ENCODE peak calls at places on chromosome 22, in ten cellular contexts. B is dermis microvascular lymphatic vessel endothelial cell; K is adipocyte; G is fibroblast of mammary gland; Y is EL; D is activated T-cell treated with anti-CD3 and anti-CD28 coated beads, Interleukin-2, amount 50 U/mL, for 72 hours; M is mucosa of gallbladder; L is adrenal gland; T is dorsolateral prefrontal cortex; U is HTR-8/SVneo. F is an unnamed sample.
A peak's percentile ranks its signal among the peaks of the same experiment; 100 is the strongest.

GRCh38 chr22:21055880-21056319 is 10.2 kb downstream of the LRRC74B start:
- DNase-seq in B (no peak), K (no peak), G (no peak), Y (no peak), D (no peak), M (no peak), L (no peak), T (no peak), U (no peak), F (no peak)

GRCh38 chr22:18985761-18986160 is 49.7 kb upstream of the PRODH start:
- DNase-seq in B (no peak), K (no peak), G (no peak), Y (no peak), D (no peak), M (no peak), L (no peak), T (no peak), U (no peak), F (no peak)

GRCh38 chr22:21972293-21972779 is 10.3 kb downstream of the TOP3B start:
- DNase-seq in B (peak; percentile 18), K (peak; percentile 57), G (peak; percentile 35), Y (peak; percentile 23), D (peak; percentile 63), M (peak; percentile 32), L (no peak), T (no peak), U (peak; percentile 32), F (peak; percentile 11)

GRCh38 chr22:22087854-22088657 is 105.5 kb upstream of the TOP3B start:
- DNase-seq in B (no peak), K (no peak), G (no peak), Y (no peak), D (no peak), M (peak; percentile 59), L (no peak), T (no peak), U (no peak), F (no peak)

GRCh38 chr22:20131856-20132685 is 467 bp downstream of the ZDHHC8 start:
- DNase-seq in B (no peak), K (peak; percentile 72), G (peak; percentile 38), Y (no peak), D (peak; percentile 38), M (no peak), L (peak; percentile 41), T (no peak), U (no peak), F (peak; percentile 30)

GRCh38 chr22:36383110-36383581 is 4.6 kb downstream of the MYH9 start:
- DNase-seq in B (no peak), K (peak; percentile 55), G (peak; percentile 94), Y (peak; percentile 90), D (peak; percentile 85), M (peak; percentile 65), L (peak; percentile 32), T (no peak), U (no peak), F (peak; percentile 94)

GRCh38 chr22:37260939-37261338 is 16.9 kb upstream of the RAC2 start:
- DNase-seq in B (no peak), K (peak; percentile 81), G (peak; percentile 51), Y (peak; percentile 64), D (peak; percentile 66), M (peak; percentile 53), L (peak; percentile 61), T (no peak), U (peak; percentile 56), F (peak; percentile 58)

GRCh38 chr22:24893341-24894070 is 53.0 kb downstream of the LHFPL7 start:
- DNase-seq in B (no peak), K (no peak), G (no peak), Y (no peak), D (no peak), M (no peak), L (peak; percentile 13), T (no peak), U (no peak), F (peak; percentile 3)

GRCh38 chr22:43828711-43829447 is 16.8 kb upstream of the EFCAB6 start:
- DNase-seq in B (no peak), K (no peak), G (peak; percentile 87), Y (no peak), D (no peak), M (no peak), L (no peak), T (no peak), U (no peak), F (peak; percentile 67)

GRCh38 chr22:35627267-35628041 is 10.3 kb upstream of the MB start:
- DNase-seq in B (peak; percentile 63), K (peak; percentile 91), G (peak; percentile 93), Y (peak; percentile 97), D (peak; percentile 63), M (peak; percentile 84), L (peak; percentile 90), T (peak; percentile 72), U (peak; percentile 67), F (peak; percentile 94)

GRCh38 chr22:44746836-44747519 is 5.4 kb upstream of the ARHGAP8 start:
- DNase-seq in B (no peak), K (no peak), G (no peak), Y (no peak), D (no peak), M (no peak), L (peak; percentile 65), T (no peak), U (no peak), F (peak; percentile 68)

GRCh38 chr22:42076764-42077485 is 2.6 kb upstream of the SMDT1 start:
- DNase-seq in B (no peak), K (no peak), G (no peak), Y (no peak), D (no peak), M (no peak), L (no peak), T (no peak), U (no peak), F (no peak)

GRCh38 chr22:27809226-27809625 is 7.7 kb upstream of the MN1 start:
- DNase-seq in B (no peak), K (no peak), G (no peak), Y (no peak), D (no peak), M (no peak), L (no peak), T (no peak), U (no peak), F (no peak)

GRCh38 chr22:41383085-41383484 is 1.3 kb downstream of the TEF start:
- DNase-seq in B (no peak), K (no peak), G (no peak), Y (no peak), D (no peak), M (no peak), L (no peak), T (no peak), U (no peak), F (no peak)

GRCh38 chr22:21707677-21708076 is 27.9 kb downstream of the YPEL1 start:
- DNase-seq in B (no peak), K (peak; percentile 3), G (no peak), Y (no peak), D (no peak), M (no peak), L (no peak), T (no peak), U (no peak), F (peak; percentile 84)

GRCh38 chr22:37601540-37602442 is 6.8 kb upstream of the GGA1 start:
- DNase-seq in B (no peak), K (peak; percentile 29), G (peak; percentile 66), Y (peak; percentile 69), D (no peak), M (peak; percentile 83), L (peak; percentile 39), T (no peak), U (peak; percentile 24), F (peak; percentile 55)

GRCh38 chr22:49348631-49349030 is 479.0 kb downstream of the BRD1 start:
- DNase-seq in B (no peak), K (no peak), G (no peak), Y (no peak), D (no peak), M (no peak), L (no peak), T (peak; percentile 9), U (no peak), F (no peak)

GRCh38 chr22:30469165-30469564 is 2.7 kb downstream of the SEC14L3 start:
- DNase-seq in B (no peak), K (no peak), G (no peak), Y (no peak), D (no peak), M (no peak), L (no peak), T (no peak), U (no peak), F (no peak)

GRCh38 chr22:20558534-20558933 is 51.1 kb downstream of the MED15 start:
- DNase-seq in B (no peak), K (no peak), G (no peak), Y (no peak), D (no peak), M (no peak), L (no peak), T (peak; percentile 17), U (no peak), F (no peak)

GRCh38 chr22:42344391-42344861 is 74.0 kb upstream of the TCF20 start:
- DNase-seq in B (no peak), K (no peak), G (no peak), Y (peak; percentile 26), D (no peak), M (peak; percentile 23), L (no peak), T (peak; percentile 93), U (no peak), F (no peak)

GRCh38 chr22:46963672-46964545 is 201.5 kb downstream of the TBC1D22A start:
- DNase-seq in B (no peak), K (no peak), G (no peak), Y (no peak), D (no peak), M (no peak), L (no peak), T (no peak), U (no peak), F (no peak)

GRCh38 chr22:47446331-47446730 is 683.9 kb downstream of the TBC1D22A start:
- DNase-seq in B (no peak), K (no peak), G (no peak), Y (no peak), D (no peak), M (no peak), L (no peak), T (no peak), U (no peak), F (no peak)

GRCh38 chr22:30865656-30866055 is 102.9 kb downstream of the MORC2 start:
- DNase-seq in B (no peak), K (no peak), G (no peak), Y (no peak), D (no peak), M (no peak), L (no peak), T (peak; percentile 26), U (no peak), F (no peak)

GRCh38 chr22:45090364-45090960 is 73.3 kb upstream of the NUP50 start:
- DNase-seq in B (no peak), K (peak; percentile 49), G (no peak), Y (no peak), D (no peak), M (no peak), L (no peak), T (no peak), U (no peak), F (peak; percentile 67)

GRCh38 chr22:46650078-46650810 is 30.1 kb downstream of the GRAMD4 start:
- DNase-seq in B (no peak), K (no peak), G (no peak), Y (no peak), D (no peak), M (no peak), L (no peak), T (no peak), U (no peak), F (no peak)

GRCh38 chr22:17303840-17304779 is 65.2 kb upstream of the CECR2 start:
- DNase-seq in B (no peak), K (no peak), G (no peak), Y (no peak), D (peak; percentile 69), M (no peak), L (no peak), T (no peak), U (no peak), F (no peak)

GRCh38 chr22:22395230-22395629 is 113.3 kb downstream of the ZNF280B start:
- DNase-seq in B (no peak), K (no peak), G (no peak), Y (no peak), D (no peak), M (no peak), L (no peak), T (no peak), U (no peak), F (no peak)

GRCh38 chr22:36628561-36629060 is 74.9 kb downstream of the CACNG2 start:
- DNase-seq in B (no peak), K (no peak), G (no peak), Y (no peak), D (no peak), M (no peak), L (no peak), T (no peak), U (no peak), F (no peak)